ENCODE peak calls at places on chromosomes 6 and 20, in six cellular contexts. I is sigmoid colon, S is frontal cortex, J is occipital lobe, C is ACHN, L is NB4. G is an unnamed sample.

GRCh38 chr6:33718713-33719112 is 7.2 kb upstream of the UQCC2 start:
- DNase-seq in I (no peak), S (no peak), J (no peak), C (no peak), L (peak), G (no peak)

GRCh38 chr6:54525731-54526130 is 217.5 kb downstream of the TINAG start:
- DNase-seq in I (no peak), S (no peak), J (no peak), C (no peak), L (no peak), G (no peak)

GRCh38 chr20:805713-806112 is 27.8 kb upstream of the FAM110A start:
- DNase-seq in I (no peak), S (no peak), J (no peak), C (peak), L (peak), G (peak)

GRCh38 chr20:55095745-55096450 is 620.5 kb downstream of the DOK5 start:
- DNase-seq in I (no peak), S (no peak), J (no peak), C (no peak), L (no peak), G (no peak)

GRCh38 chr20:19628570-19629134 is 129.4 kb upstream of the RIN2 start:
- DNase-seq in I (no peak), S (no peak), J (no peak), C (peak), L (peak), G (peak)

GRCh38 chr20:56752274-56752673 is 123.2 kb downstream of the TFAP2C start:
- DNase-seq in I (no peak), S (no peak), J (no peak), C (no peak), L (peak), G (no peak)

GRCh38 chr6:134161036-134161435 is 108.6 kb upstream of the SLC2A12 start:
- DNase-seq in I (no peak), S (no peak), J (no peak), C (no peak), L (no peak), G (peak)

GRCh38 chr6:138640028-138640427 is 133.5 kb upstream of the CCDC28A start:
- DNase-seq in I (no peak), S (no peak), J (no peak), C (no peak), L (no peak), G (no peak)

GRCh38 chr6:146990284-146990683 is 213.9 kb upstream of the STXBP5 start:
- DNase-seq in I (no peak), S (no peak), J (no peak), C (no peak), L (no peak), G (no peak)

GRCh38 chr6:14791525-14791924 is 454.3 kb upstream of the JARID2 start:
- DNase-seq in I (no peak), S (no peak), J (no peak), C (no peak), L (no peak), G (no peak)

GRCh38 chr20:32062776-32063170 is 10.7 kb downstream of the HCK start:
- DNase-seq in I (peak), S (no peak), J (peak), C (no peak), L (peak), G (no peak)

GRCh38 chr6:85163553-85163952 is 286.3 kb upstream of the NT5E start:
- DNase-seq in I (no peak), S (no peak), J (no peak), C (no peak), L (no peak), G (no peak)

GRCh38 chr20:10521068-10521834 is 86.1 kb downstream of the SLX4IP start:
- DNase-seq in I (peak), S (no peak), J (no peak), C (peak), L (peak), G (peak)

GRCh38 chr6:148392611-148393160 is 50.0 kb downstream of the SASH1 start:
- DNase-seq in I (no peak), S (no peak), J (no peak), C (no peak), L (no peak), G (no peak)

GRCh38 chr6:41658551-41659069 is 20.3 kb downstream of the MDFI start:
- DNase-seq in I (no peak), S (no peak), J (no peak), C (no peak), L (no peak), G (no peak)

GRCh38 chr20:51494241-51495110 is 48.0 kb downstream of the NFATC2 start:
- DNase-seq in I (no peak), S (no peak), J (no peak), C (no peak), L (peak), G (no peak)

GRCh38 chr6:7467007-7467897 is 74.2 kb upstream of the DSP start:
- DNase-seq in I (no peak), S (no peak), J (no peak), C (no peak), L (no peak), G (no peak)

GRCh38 chr20:8808180-8808535 is 260.7 kb upstream of the PLCB4 start:
- DNase-seq in I (no peak), S (no peak), J (no peak), C (no peak), L (no peak), G (no peak)

GRCh38 chr6:72955666-72956065 is 269.6 kb downstream of the KHDC1L start:
- DNase-seq in I (no peak), S (no peak), J (no peak), C (peak), L (peak), G (no peak)

GRCh38 chr6:108798672-108799355 is 49.4 kb upstream of the ARMC2 start:
- DNase-seq in I (no peak), S (no peak), J (no peak), C (peak), L (peak), G (peak)

GRCh38 chr20:54456423-54456822 is 19.0 kb upstream of the DOK5 start:
- DNase-seq in I (no peak), S (no peak), J (no peak), C (no peak), L (no peak), G (no peak)

GRCh38 chr20:7712661-7713060 is 227.6 kb downstream of the HAO1 start:
- DNase-seq in I (no peak), S (no peak), J (no peak), C (no peak), L (no peak), G (no peak)

GRCh38 chr20:57714409-57715267 is 4.8 kb upstream of the PMEPA1 start:
- DNase-seq in I (no peak), S (no peak), J (no peak), C (peak), L (no peak), G (no peak)

GRCh38 chr6:3309391-3310050 is 50.8 kb downstream of the PSMG4 start:
- DNase-seq in I (peak), S (no peak), J (no peak), C (no peak), L (no peak), G (no peak)

GRCh38 chr20:50472693-50473610 is 37.2 kb upstream of the PTPN1 start:
- DNase-seq in I (no peak), S (no peak), J (no peak), C (no peak), L (no peak), G (no peak)

GRCh38 chr6:2522521-2522920 is 228.2 kb downstream of the MYLK4 start:
- DNase-seq in I (no peak), S (no peak), J (no peak), C (no peak), L (peak), G (peak)

G was measured in dermis blood vessel endothelial cell.